ENCODE peak calls at places on chromosomes 4 and X, in nine cellular contexts. One of them, this sample, is unnamed.

GRCh38 chr4:7197910-7198309 is 5.6 kb downstream of the SORCS2 start:
- DNase-seq in cardiac muscle cell: no peak
- DNase-seq in left cardiac atrium: no peak
- DNase-seq in hypothalamus: no peak
- DNase-seq in right cardiac atrium: no peak
- DNase-seq in G401: no peak
- DNase-seq in stimulated activated CD4-positive, alpha-beta T cell treated with anti-CD3 and anti-CD28 coated beads, Interleukin-1b, Interleukin-23, amount 100 ng/mL, for 48 hours: no peak
- DNase-seq in EL: no peak
- DNase-seq in smooth muscle cell of the brain vasculature: no peak
- DNase-seq in this sample: no peak

GRCh38 chr4:152731997-152732396 is 47.5 kb downstream of the TIGD4 start:
- DNase-seq in cardiac muscle cell: no peak
- DNase-seq in left cardiac atrium: no peak
- DNase-seq in hypothalamus: no peak
- DNase-seq in right cardiac atrium: no peak
- DNase-seq in G401: no peak
- DNase-seq in stimulated activated CD4-positive, alpha-beta T cell treated with anti-CD3 and anti-CD28 coated beads, Interleukin-1b, Interleukin-23, amount 100 ng/mL, for 48 hours: no peak
- DNase-seq in EL: no peak
- DNase-seq in smooth muscle cell of the brain vasculature: no peak
- DNase-seq in this sample: no peak

GRCh38 chr4:176735300-176735699 is 57.4 kb downstream of the VEGFC start:
- DNase-seq in cardiac muscle cell: peak
- DNase-seq in left cardiac atrium: no peak
- DNase-seq in hypothalamus: no peak
- DNase-seq in right cardiac atrium: no peak
- DNase-seq in G401: no peak
- DNase-seq in stimulated activated CD4-positive, alpha-beta T cell treated with anti-CD3 and anti-CD28 coated beads, Interleukin-1b, Interleukin-23, amount 100 ng/mL, for 48 hours: no peak
- DNase-seq in EL: peak
- DNase-seq in smooth muscle cell of the brain vasculature: no peak
- DNase-seq in this sample: no peak

GRCh38 chr4:54482529-54482961 is 175.2 kb upstream of the KIT start:
- DNase-seq in cardiac muscle cell: peak
- DNase-seq in left cardiac atrium: no peak
- DNase-seq in hypothalamus: no peak
- DNase-seq in right cardiac atrium: no peak
- DNase-seq in G401: no peak
- DNase-seq in stimulated activated CD4-positive, alpha-beta T cell treated with anti-CD3 and anti-CD28 coated beads, Interleukin-1b, Interleukin-23, amount 100 ng/mL, for 48 hours: no peak
- DNase-seq in EL: peak
- DNase-seq in smooth muscle cell of the brain vasculature: no peak
- DNase-seq in this sample: no peak

GRCh38 chrX:52574416-52575275 is 57.8 kb upstream of the XAGE1B start:
- DNase-seq in cardiac muscle cell: peak
- DNase-seq in left cardiac atrium: no peak
- DNase-seq in hypothalamus: no peak
- DNase-seq in right cardiac atrium: no peak
- DNase-seq in G401: peak
- DNase-seq in stimulated activated CD4-positive, alpha-beta T cell treated with anti-CD3 and anti-CD28 coated beads, Interleukin-1b, Interleukin-23, amount 100 ng/mL, for 48 hours: no peak
- DNase-seq in EL: peak
- DNase-seq in smooth muscle cell of the brain vasculature: peak
- DNase-seq in this sample: no peak

GRCh38 chr4:143407475-143407874 is 70.8 kb downstream of the GAB1 start:
- DNase-seq in cardiac muscle cell: no peak
- DNase-seq in left cardiac atrium: no peak
- DNase-seq in hypothalamus: no peak
- DNase-seq in right cardiac atrium: no peak
- DNase-seq in G401: peak
- DNase-seq in stimulated activated CD4-positive, alpha-beta T cell treated with anti-CD3 and anti-CD28 coated beads, Interleukin-1b, Interleukin-23, amount 100 ng/mL, for 48 hours: no peak
- DNase-seq in EL: no peak
- DNase-seq in smooth muscle cell of the brain vasculature: no peak
- DNase-seq in this sample: no peak

GRCh38 chr4:153649572-153649991 is 34.5 kb upstream of the TLR2 start:
- DNase-seq in cardiac muscle cell: no peak
- DNase-seq in left cardiac atrium: no peak
- DNase-seq in hypothalamus: no peak
- DNase-seq in right cardiac atrium: no peak
- DNase-seq in G401: peak
- DNase-seq in stimulated activated CD4-positive, alpha-beta T cell treated with anti-CD3 and anti-CD28 coated beads, Interleukin-1b, Interleukin-23, amount 100 ng/mL, for 48 hours: peak
- DNase-seq in EL: peak
- DNase-seq in smooth muscle cell of the brain vasculature: no peak
- DNase-seq in this sample: no peak

GRCh38 chr4:25172964-25173917 is 13.0 kb upstream of the SEPSECS start:
- DNase-seq in cardiac muscle cell: peak
- DNase-seq in left cardiac atrium: peak
- DNase-seq in hypothalamus: no peak
- DNase-seq in right cardiac atrium: peak
- DNase-seq in G401: no peak
- DNase-seq in stimulated activated CD4-positive, alpha-beta T cell treated with anti-CD3 and anti-CD28 coated beads, Interleukin-1b, Interleukin-23, amount 100 ng/mL, for 48 hours: peak
- DNase-seq in EL: peak
- DNase-seq in smooth muscle cell of the brain vasculature: peak
- DNase-seq in this sample: no peak

GRCh38 chr4:125390126-125390525 is 75.4 kb downstream of the FAT4 start:
- DNase-seq in cardiac muscle cell: peak
- DNase-seq in left cardiac atrium: no peak
- DNase-seq in hypothalamus: no peak
- DNase-seq in right cardiac atrium: no peak
- DNase-seq in G401: no peak
- DNase-seq in stimulated activated CD4-positive, alpha-beta T cell treated with anti-CD3 and anti-CD28 coated beads, Interleukin-1b, Interleukin-23, amount 100 ng/mL, for 48 hours: no peak
- DNase-seq in EL: peak
- DNase-seq in smooth muscle cell of the brain vasculature: peak
- DNase-seq in this sample: no peak

GRCh38 chrX:121836000-121836399 is 788.6 kb downstream of the GLUD2 start:
- DNase-seq in cardiac muscle cell: no peak
- DNase-seq in left cardiac atrium: no peak
- DNase-seq in hypothalamus: no peak
- DNase-seq in right cardiac atrium: no peak
- DNase-seq in G401: no peak
- DNase-seq in stimulated activated CD4-positive, alpha-beta T cell treated with anti-CD3 and anti-CD28 coated beads, Interleukin-1b, Interleukin-23, amount 100 ng/mL, for 48 hours: no peak
- DNase-seq in EL: no peak
- DNase-seq in smooth muscle cell of the brain vasculature: no peak
- DNase-seq in this sample: no peak

This sample was measured in left ventricle myocardium inferior.